ENCODE peak calls at places on chromosomes 16 and 17, in six cellular contexts. P is B cell, R is keratinocyte, S is endothelial cell, C is brain microvascular endothelial cell, W is left lung. Z is an unnamed sample.

GRCh38 chr17:43416998-43417891 is 18.5 kb downstream of the ARL4D start:
- DNase-seq in C (no peak), P (no peak), S (no peak), W (peak; percentile 51), R (no peak), Z (no peak)

GRCh38 chr16:49811630-49812334 is 44.1 kb downstream of the ZNF423 start:
- DNase-seq in W (no peak), P (no peak), S (no peak), R (no peak), C (no peak), Z (no peak)

GRCh38 chr17:77235370-77236080 is 94.8 kb downstream of the SEC14L1 start:
- DNase-seq in W (no peak), S (no peak), P (no peak), C (peak; percentile 60), R (no peak), Z (no peak)

GRCh38 chr16:24741862-24742261 is 12.4 kb downstream of the TNRC6A start:
- DNase-seq in S (no peak), R (no peak), W (no peak), C (no peak), P (no peak), Z (no peak)

GRCh38 chr16:12896562-12896961 is 4.8 kb upstream of the SHISA9 start:
- DNase-seq in C (no peak), S (peak; percentile 36), P (no peak), R (no peak), W (no peak), Z (no peak)

GRCh38 chr17:46163316-46163715 is 29.9 kb downstream of the KANSL1 start:
- DNase-seq in P (no peak), S (no peak), W (no peak), C (no peak), R (no peak), Z (no peak)

GRCh38 chr16:75947626-75948239 is 221.4 kb upstream of the CPHXL start:
- DNase-seq in S (no peak), R (no peak), W (no peak), P (no peak), C (no peak), Z (no peak)

GRCh38 chr16:1165511-1165910 is 12.6 kb downstream of the CACNA1H start:
- DNase-seq in W (no peak), P (no peak), S (no peak), C (no peak), R (no peak), Z (no peak)

GRCh38 chr16:87864331-87864989 is 4.8 kb downstream of the SLC7A5 start:
- DNase-seq in S (no peak), P (no peak), C (no peak), R (no peak), W (no peak), Z (no peak)

GRCh38 chr16:88940196-88941050 is 36.6 kb downstream of the CBFA2T3 start:
- DNase-seq in P (peak; percentile 74), R (no peak), S (no peak), W (no peak), C (no peak), Z (no peak)

GRCh38 chr17:37506678-37507077 is 17.0 kb downstream of the DUSP14 start:
- DNase-seq in R (no peak), P (no peak), W (no peak), S (peak; percentile 57), C (peak; percentile 29), Z (no peak)

GRCh38 chr17:81706232-81706611 is 3.1 kb downstream of the MRPL12 start:
- DNase-seq in P (no peak), C (no peak), S (no peak), R (no peak), W (no peak), Z (no peak)

GRCh38 chr16:15650698-15651161 is 685 bp downstream of the NDE1 start:
- DNase-seq in S (peak; percentile 10), W (peak; percentile 36), R (no peak), P (peak; percentile 57), C (no peak), Z (no peak)

GRCh38 chr16:77897038-77897437 is 108.7 kb downstream of the VAT1L start:
- DNase-seq in P (no peak), W (no peak), R (no peak), C (no peak), S (no peak), Z (no peak)

GRCh38 chr16:80819988-80820387 is 15.6 kb upstream of the CDYL2 start:
- DNase-seq in R (no peak), P (no peak), C (no peak), S (no peak), W (no peak), Z (no peak)

GRCh38 chr16:11149011-11149616 is 106.9 kb downstream of the SOCS1 start:
- DNase-seq in W (no peak), C (peak; percentile 12), P (no peak), R (no peak), S (no peak), Z (no peak)

GRCh38 chr17:4708436-4708835 is 2.0 kb upstream of the ARRB2 start:
- DNase-seq in P (no peak), C (no peak), S (no peak), W (no peak), R (no peak), Z (no peak)

GRCh38 chr16:85146532-85146797 is 34.2 kb upstream of the CIBAR2 start:
- DNase-seq in W (no peak), R (no peak), C (no peak), S (no peak), P (no peak), Z (no peak)

GRCh38 chr17:82253179-82253544 is 20.3 kb downstream of the CSNK1D start:
- DNase-seq in R (no peak), S (no peak), W (no peak), C (no peak), P (peak; percentile 25), Z (no peak)

GRCh38 chr16:81716478-81717210 is 62.4 kb upstream of the PLCG2 start:
- DNase-seq in C (no peak), W (no peak), R (no peak), P (no peak), S (no peak), Z (no peak)

GRCh38 chr16:64865037-64865696 is 256.7 kb downstream of the CDH11 start:
- DNase-seq in P (no peak), C (peak; percentile 17), R (no peak), S (no peak), W (no peak), Z (no peak)

GRCh38 chr16:10511829-10512228 is 68.6 kb downstream of the EMP2 start:
- DNase-seq in S (no peak), P (no peak), R (no peak), W (no peak), C (no peak), Z (no peak)

GRCh38 chr17:70098030-70098429 is 23.0 kb downstream of the KCNJ16 start:
- DNase-seq in P (no peak), C (no peak), S (no peak), W (no peak), R (no peak), Z (no peak)

GRCh38 chr17:70102531-70102930 is 27.5 kb downstream of the KCNJ16 start:
- DNase-seq in C (no peak), R (no peak), P (no peak), W (no peak), S (no peak), Z (no peak)

GRCh38 chr17:70099267-70099666 is 24.2 kb downstream of the KCNJ16 start:
- DNase-seq in R (no peak), P (no peak), S (no peak), W (no peak), C (no peak), Z (no peak)

GRCh38 chr17:70099884-70100283 is 24.9 kb downstream of the KCNJ16 start:
- DNase-seq in S (peak; percentile 33), W (no peak), C (no peak), R (no peak), P (no peak), Z (no peak)

DNA sequence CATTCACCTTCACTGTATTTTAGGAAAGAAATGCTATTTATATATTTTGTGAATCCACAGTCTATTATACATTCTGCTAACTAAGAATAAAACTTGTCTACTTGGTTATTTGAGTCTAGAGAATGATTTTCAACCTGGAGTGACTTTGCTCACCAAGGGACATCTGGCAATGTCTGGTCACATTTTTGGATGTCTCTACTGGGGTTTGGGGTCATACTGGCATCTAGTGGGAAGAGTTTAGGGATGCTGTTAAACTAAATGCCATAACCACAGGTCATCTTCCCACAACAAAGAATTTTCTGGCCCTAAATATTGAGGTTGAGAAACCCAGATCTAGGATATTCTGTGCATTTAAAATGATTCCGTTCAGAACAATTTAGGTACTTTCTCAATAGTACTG is 26.0 kb downstream of the KCNJ16 start:
- DNase-seq in S (no peak), W (no peak), C (no peak), P (no peak), R (no peak), Z (no peak)
- TF ChIP-seq CTCF in S (no peak), W (no peak), C (no peak), P (no peak), R (no peak), Z (no peak)

GRCh38 chr16:71311553-71312158 is 22.5 kb upstream of the CMTR2 start:
- DNase-seq in P (peak; percentile 31), C (no peak), W (no peak), R (no peak), S (peak; percentile 58), Z (peak; percentile 30)
- TF ChIP-seq CTCF in P (peak; percentile 85), C (peak; percentile 81), W (peak; percentile 74), R (peak; percentile 85), S (peak; percentile 99), Z (peak; percentile 84)

DNA sequence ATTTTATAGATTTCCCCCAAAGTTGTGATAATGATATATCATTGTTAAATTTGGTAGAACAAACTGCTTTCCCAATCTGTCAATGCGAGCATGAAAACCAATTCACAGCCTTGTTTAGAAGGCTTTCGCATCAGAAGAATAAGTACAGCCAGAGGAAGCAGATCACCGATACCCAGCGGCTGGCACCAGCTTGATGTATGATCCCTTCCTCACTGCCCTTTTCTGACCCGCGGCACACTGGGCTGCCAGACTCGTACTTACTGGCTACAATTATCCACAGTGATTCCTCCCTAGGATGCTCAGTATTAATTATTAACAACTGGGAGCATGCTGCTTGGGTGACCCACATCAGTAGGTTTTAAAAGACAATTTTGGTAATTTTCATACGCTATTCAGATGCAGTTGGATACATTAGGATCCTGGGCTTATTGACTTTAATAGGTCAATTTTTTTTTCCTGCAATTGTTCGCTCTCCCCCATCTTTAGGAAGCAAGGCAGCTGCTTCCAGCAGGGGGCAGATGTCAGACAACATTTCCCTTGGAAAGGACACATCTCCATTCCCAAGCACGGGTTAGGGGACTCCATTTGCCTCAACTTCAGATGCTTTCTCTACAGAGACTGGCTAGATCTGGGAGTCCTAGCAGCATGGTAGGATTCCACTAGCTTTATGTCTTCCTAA is 582.7 kb upstream of the PSMD7 start:
- DNase-seq in P (no peak), C (peak; percentile 26), R (no peak), W (no peak), S (peak; percentile 65), Z (no peak)
- TF ChIP-seq CTCF in P (no peak), C (peak; percentile 69), R (peak; percentile 70), W (peak; percentile 26), S (peak; percentile 73), Z (peak; percentile 55)

DNA sequence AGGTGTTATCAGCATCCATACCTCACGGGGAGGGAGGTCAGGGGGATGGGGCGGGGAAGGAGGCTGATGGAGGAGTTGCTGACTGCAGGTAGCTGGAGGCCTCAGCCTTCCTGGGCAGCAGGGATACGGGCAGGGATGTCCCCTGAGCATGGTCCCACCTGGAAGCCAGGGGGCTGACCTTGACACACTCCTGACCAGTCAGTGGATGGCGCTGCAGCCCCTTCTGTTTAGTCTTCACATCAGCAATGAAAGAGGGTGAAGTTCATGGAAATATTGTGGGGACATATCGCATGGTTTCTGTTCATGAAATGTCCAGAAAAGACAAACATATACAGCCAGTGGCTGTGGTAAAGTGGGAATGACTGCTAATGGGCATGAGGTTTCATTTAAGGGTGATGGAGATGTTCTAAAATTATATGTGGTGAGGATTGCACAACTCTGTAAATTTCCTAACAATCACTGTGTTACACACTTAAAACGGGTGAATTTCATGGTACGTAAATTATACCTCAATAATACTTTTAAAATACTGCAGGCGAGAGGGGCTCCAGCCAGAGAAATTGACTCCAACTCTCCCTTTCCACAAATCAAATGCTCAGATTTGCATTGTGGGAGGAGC is 489.6 kb downstream of the CDH13 start:
- DNase-seq in C (no peak), P (no peak), R (no peak), S (no peak), W (no peak), Z (no peak)
- TF ChIP-seq CTCF in C (peak; percentile 14), P (no peak), R (no peak), S (no peak), W (no peak), Z (no peak)